ENCODE peak calls at places on chromosome 13, in five cellular contexts. H, O, R, Q and Y are unnamed samples.

GRCh38 chr13:60661514-60661913 is 264.5 kb downstream of the TDRD3 start:
- DNase-seq in H (no peak), O (peak), R (no peak), Q (no peak), Y (no peak)

GRCh38 chr13:40063278-40063698 is 407.8 kb downstream of the COG6 start:
- DNase-seq in H (no peak), O (no peak), R (no peak), Q (no peak), Y (no peak)

GRCh38 chr13:78632956-78633355 is 26.0 kb downstream of the OBI1 start:
- DNase-seq in H (no peak), O (no peak), R (no peak), Q (no peak), Y (no peak)

GRCh38 chr13:76884571-76885202 is 1.5 kb downstream of the KCTD12 start:
- DNase-seq in H (no peak), O (no peak), R (no peak), Q (peak), Y (peak)

GRCh38 chr13:90547272-90547790 is 800.2 kb upstream of the MIR17HG start:
- DNase-seq in H (no peak), O (no peak), R (no peak), Q (no peak), Y (no peak)

GRCh38 chr13:107665926-107666458 is 549.3 kb downstream of the LIG4 start:
- DNase-seq in H (no peak), O (no peak), R (no peak), Q (no peak), Y (no peak)

GRCh38 chr13:110109910-110110309 is 197.0 kb downstream of the COL4A1 start:
- DNase-seq in H (no peak), O (peak), R (no peak), Q (peak), Y (no peak)

GRCh38 chr13:110560606-110561334 is 752 bp downstream of the RAB20 start:
- DNase-seq in H (peak), O (no peak), R (peak), Q (no peak), Y (no peak)

GRCh38 chr13:39377699-39378098 is 225.3 kb downstream of the LHFPL6 start:
- DNase-seq in H (no peak), O (no peak), R (no peak), Q (no peak), Y (no peak)

GRCh38 chr13:58893396-58893795 is 1261.9 kb downstream of the PCDH17 start:
- DNase-seq in H (no peak), O (no peak), R (no peak), Q (no peak), Y (no peak)

GRCh38 chr13:113129921-113130750 is 7.5 kb downstream of the F10 start:
- DNase-seq in H (peak), O (peak), R (no peak), Q (no peak), Y (no peak)

GRCh38 chr13:20191311-20191901 is 1.3 kb downstream of the GJB2 start:
- DNase-seq in H (no peak), O (peak), R (no peak), Q (peak), Y (no peak)

GRCh38 chr13:30341815-30342570 is 34.6 kb upstream of the KATNAL1 start:
- DNase-seq in H (no peak), O (no peak), R (no peak), Q (peak), Y (no peak)

GRCh38 chr13:90943961-90944360 is 403.5 kb upstream of the MIR17HG start:
- DNase-seq in H (no peak), O (no peak), R (no peak), Q (no peak), Y (no peak)

GRCh38 chr13:20441879-20442278 is 83.8 kb downstream of the CRYL1 start:
- DNase-seq in H (no peak), O (no peak), R (no peak), Q (no peak), Y (no peak)

GRCh38 chr13:74134226-74134776 is at the start of gene KLF12:
- DNase-seq in H (peak), O (peak), R (peak), Q (peak), Y (peak)

GRCh38 chr13:24495151-24495729 is 17.3 kb downstream of the PARP4 start:
- DNase-seq in H (no peak), O (no peak), R (no peak), Q (no peak), Y (no peak)

GRCh38 chr13:65597839-65598818 is 1632.0 kb downstream of the PCDH9 start:
- DNase-seq in H (no peak), O (peak), R (no peak), Q (no peak), Y (no peak)

GRCh38 chr13:36192166-36192565 is 22.2 kb downstream of the SOHLH2 start:
- DNase-seq in H (no peak), O (no peak), R (no peak), Q (no peak), Y (no peak)

GRCh38 chr13:99301913-99302636 is 5.1 kb downstream of the GPR183 start:
- DNase-seq in H (no peak), O (no peak), R (no peak), Q (no peak), Y (no peak)

GRCh38 chr13:30331331-30331771 is 24.0 kb upstream of the KATNAL1 start:
- DNase-seq in H (no peak), O (no peak), R (no peak), Q (no peak), Y (no peak)

GRCh38 chr13:24097667-24098066 is 62.9 kb upstream of the SPATA13 start:
- DNase-seq in H (no peak), O (no peak), R (no peak), Q (no peak), Y (no peak)

GRCh38 chr13:113114511-113115362 is 7.9 kb upstream of the F10 start:
- DNase-seq in H (peak), O (peak), R (no peak), Q (no peak), Y (no peak)

GRCh38 chr13:34951528-34951927 is 9.5 kb downstream of the NBEA start:
- DNase-seq in H (no peak), O (no peak), R (no peak), Q (no peak), Y (no peak)

GRCh38 chr13:110546389-110546788 is 15.1 kb downstream of the RAB20 start:
- DNase-seq in H (no peak), O (no peak), R (no peak), Q (no peak), Y (no peak)

GRCh38 chr13:112058519-112058873 is 8.5 kb upstream of the SOX1 start:
- DNase-seq in H (no peak), O (peak), R (no peak), Q (no peak), Y (no peak)

GRCh38 chr13:41610426-41610825 is 153.1 kb downstream of the RGCC start:
- DNase-seq in H (no peak), O (no peak), R (no peak), Q (no peak), Y (no peak)

GRCh38 chr13:101624210-101624922 is 171.9 kb downstream of the ITGBL1 start:
- DNase-seq in H (no peak), O (peak), R (no peak), Q (no peak), Y (no peak)

GRCh38 chr13:112572408-112572807 is 15.5 kb downstream of the TUBGCP3 start:
- DNase-seq in H (no peak), O (no peak), R (no peak), Q (no peak), Y (no peak)

GRCh38 chr13:112987625-112988024 is 18.6 kb downstream of the MCF2L start:
- DNase-seq in H (no peak), O (no peak), R (no peak), Q (no peak), Y (no peak)

GRCh38 chr13:101514695-101515275 is 62.3 kb downstream of the ITGBL1 start:
- DNase-seq in H (no peak), O (peak), R (peak), Q (peak), Y (no peak)

GRCh38 chr13:69751259-69751658 is 356.4 kb upstream of the ATXN8OS start:
- DNase-seq in H (no peak), O (no peak), R (no peak), Q (no peak), Y (no peak)

GRCh38 chr13:71522976-71523517 is 344.0 kb downstream of the DACH1 start:
- DNase-seq in H (no peak), O (no peak), R (no peak), Q (no peak), Y (no peak)

GRCh38 chr13:32408999-32409313 is 19.0 kb downstream of the N4BP2L1 start:
- DNase-seq in H (no peak), O (no peak), R (no peak), Q (no peak), Y (no peak)
- TF ChIP-seq CTCF in H (no peak), O (no peak), R (no peak), Q (no peak), Y (no peak)

DNA sequence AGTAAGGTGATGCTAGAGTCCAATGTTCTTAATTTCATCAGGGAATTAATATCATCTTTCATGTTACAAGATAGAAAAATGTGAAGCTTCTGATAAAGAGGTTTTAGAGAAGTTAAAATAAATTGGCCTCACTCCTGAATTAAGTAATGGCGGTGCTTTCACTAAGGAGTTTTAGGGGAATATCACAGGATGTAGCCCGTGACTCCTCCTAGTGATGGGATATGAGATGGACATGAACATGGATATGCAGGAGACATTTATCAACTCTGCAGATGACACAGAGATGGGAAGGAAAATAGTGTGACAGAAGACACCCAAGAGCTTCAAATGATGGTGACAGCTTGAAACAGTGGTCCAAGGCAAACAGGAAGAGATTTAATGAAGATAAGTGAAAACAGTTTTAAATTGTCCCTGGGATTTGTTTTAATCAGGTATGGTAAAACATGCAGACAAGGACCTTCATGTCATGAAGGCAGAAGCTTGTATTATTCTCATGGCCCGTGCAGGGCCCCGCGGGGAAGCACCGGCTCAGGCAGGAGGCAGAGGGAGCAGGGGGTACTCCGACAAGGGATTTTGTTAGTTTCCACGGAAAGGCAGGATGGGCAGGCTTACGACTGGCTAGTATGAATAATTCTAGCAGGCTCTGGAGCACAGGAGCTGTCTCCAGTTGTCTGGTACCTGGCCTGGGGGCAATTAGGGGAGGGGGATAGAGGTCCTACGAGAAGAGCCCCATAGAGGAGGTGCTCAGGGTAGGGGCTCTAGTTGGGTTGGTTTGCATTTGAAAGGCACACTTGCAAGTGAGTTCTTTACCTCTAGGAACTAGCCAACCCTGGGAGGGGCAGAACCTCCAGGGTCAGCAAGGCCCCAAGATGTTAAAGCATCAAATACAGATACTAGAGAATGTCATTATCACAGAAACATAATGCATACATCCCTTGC is 38.7 kb upstream of the FARP1 start:
- DNase-seq in H (no peak), O (no peak), R (no peak), Q (no peak), Y (no peak)
- TF ChIP-seq CTCF in H (no peak), O (peak), R (no peak), Q (no peak), Y (no peak)

DNA sequence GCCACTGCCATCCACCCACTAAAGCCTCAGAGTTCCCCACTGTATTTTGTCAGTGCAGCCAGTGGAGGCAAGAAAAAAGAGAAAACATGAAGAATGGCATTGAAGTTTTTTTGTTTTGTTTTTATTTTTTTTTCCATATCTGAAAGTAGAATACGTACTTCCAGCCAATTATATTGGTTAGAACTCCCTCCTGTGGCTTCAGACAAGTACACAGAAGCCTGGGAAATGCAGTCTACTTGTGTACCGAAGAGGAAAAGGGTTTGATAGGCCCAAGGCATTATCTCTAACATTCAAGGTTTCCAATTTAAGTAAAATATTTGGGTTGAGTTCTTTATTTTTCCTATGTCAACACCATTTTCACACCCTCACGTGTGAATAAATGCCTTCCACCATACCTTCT is 696.2 kb upstream of the GPC6 start:
- DNase-seq in H (no peak), O (no peak), R (no peak), Q (no peak), Y (no peak)
- TF ChIP-seq CTCF in H (no peak), O (peak), R (no peak), Q (no peak), Y (no peak)

GRCh38 chr13:52846567-52847321 is 1.7 kb downstream of the PCDH8 start:
- DNase-seq in H (no peak), O (peak), R (peak), Q (peak), Y (no peak)
- TF ChIP-seq CTCF in H (no peak), O (peak), R (peak), Q (no peak), Y (peak)

DNA sequence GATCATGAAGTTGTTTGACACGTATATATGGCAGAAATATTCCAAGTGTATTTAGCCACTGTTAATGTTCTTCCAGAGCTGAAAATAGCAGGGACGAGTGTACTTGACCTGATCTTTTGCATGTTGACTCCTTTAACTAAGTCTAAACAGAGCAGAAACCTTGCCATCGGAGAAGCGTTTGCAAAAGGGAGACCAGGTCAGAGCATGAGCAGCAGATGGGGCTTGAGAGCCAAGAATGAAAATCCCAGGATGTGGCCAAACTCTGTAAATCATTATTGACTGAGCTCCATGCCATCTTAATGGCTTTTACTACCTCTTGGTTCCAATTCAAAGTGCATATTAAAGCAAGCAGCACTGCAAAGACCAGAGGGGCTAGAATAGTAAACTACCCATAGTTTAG is 55.5 kb downstream of the FAM216B start:
- DNase-seq in H (no peak), O (peak), R (no peak), Q (no peak), Y (no peak)
- TF ChIP-seq CTCF in H (no peak), O (peak), R (no peak), Q (no peak), Y (no peak)